ENCODE peak calls at places on chromosomes 1 and 21, in six cellular contexts. One of them, this sample, is unnamed.

GRCh38 chr1:160309183-160309535 is 24.2 kb upstream of the PEX19 start:
- DNase-seq in IMR-90: peak
- DNase-seq in mesenchymal stem cell: no peak
- DNase-seq in H1: no peak
- DNase-seq in trophoblast cell: peak
- DNase-seq in neuronal stem cell: no peak
- DNase-seq in this sample: no peak

GRCh38 chr1:203628185-203628996 is 1.8 kb downstream of the ATP2B4 start:
- DNase-seq in IMR-90: peak
- DNase-seq in mesenchymal stem cell: peak
- DNase-seq in H1: peak
- DNase-seq in trophoblast cell: peak
- DNase-seq in neuronal stem cell: peak
- DNase-seq in this sample: peak

GRCh38 chr1:6144622-6145021 is 35.5 kb downstream of the CHD5 start:
- DNase-seq in IMR-90: no peak
- DNase-seq in mesenchymal stem cell: no peak
- DNase-seq in H1: no peak
- DNase-seq in trophoblast cell: no peak
- DNase-seq in neuronal stem cell: no peak
- DNase-seq in this sample: no peak

GRCh38 chr1:92990828-92991227 is 29.6 kb upstream of the DIPK1A start:
- DNase-seq in IMR-90: no peak
- DNase-seq in mesenchymal stem cell: no peak
- DNase-seq in H1: no peak
- DNase-seq in trophoblast cell: no peak
- DNase-seq in neuronal stem cell: no peak
- DNase-seq in this sample: no peak

GRCh38 chr1:220164116-220164515 is 70.2 kb downstream of the IARS2 start:
- DNase-seq in IMR-90: no peak
- DNase-seq in mesenchymal stem cell: no peak
- DNase-seq in H1: no peak
- DNase-seq in trophoblast cell: no peak
- DNase-seq in neuronal stem cell: no peak
- DNase-seq in this sample: no peak

GRCh38 chr1:6350416-6351088 is 43.0 kb downstream of the ACOT7 start:
- DNase-seq in IMR-90: no peak
- DNase-seq in mesenchymal stem cell: no peak
- DNase-seq in H1: no peak
- DNase-seq in trophoblast cell: no peak
- DNase-seq in neuronal stem cell: no peak
- DNase-seq in this sample: no peak

GRCh38 chr1:183604048-183604808 is 14.0 kb upstream of the NCF2 start:
- DNase-seq in IMR-90: peak
- DNase-seq in mesenchymal stem cell: peak
- DNase-seq in H1: no peak
- DNase-seq in trophoblast cell: no peak
- DNase-seq in neuronal stem cell: no peak
- DNase-seq in this sample: no peak

GRCh38 chr1:41598325-41598724 is 113.8 kb upstream of the EDN2 start:
- DNase-seq in IMR-90: no peak
- DNase-seq in mesenchymal stem cell: no peak
- DNase-seq in H1: no peak
- DNase-seq in trophoblast cell: no peak
- DNase-seq in neuronal stem cell: no peak
- DNase-seq in this sample: no peak

GRCh38 chr1:44707112-44707881 is 23.7 kb downstream of the RNU5D-1 start:
- DNase-seq in IMR-90: peak
- DNase-seq in mesenchymal stem cell: peak
- DNase-seq in H1: no peak
- DNase-seq in trophoblast cell: peak
- DNase-seq in neuronal stem cell: no peak
- DNase-seq in this sample: no peak

GRCh38 chr1:51744506-51745303 is 127.8 kb downstream of the OSBPL9 start:
- DNase-seq in IMR-90: no peak
- DNase-seq in mesenchymal stem cell: no peak
- DNase-seq in H1: no peak
- DNase-seq in trophoblast cell: no peak
- DNase-seq in neuronal stem cell: no peak
- DNase-seq in this sample: no peak

GRCh38 chr1:36115931-36116330 is 9.1 kb downstream of the COL8A2 start:
- DNase-seq in IMR-90: peak
- DNase-seq in mesenchymal stem cell: no peak
- DNase-seq in H1: no peak
- DNase-seq in trophoblast cell: no peak
- DNase-seq in neuronal stem cell: no peak
- DNase-seq in this sample: no peak

GRCh38 chr21:25859264-25859931 is 124.6 kb downstream of the GABPA start:
- DNase-seq in IMR-90: peak
- DNase-seq in mesenchymal stem cell: no peak
- DNase-seq in H1: no peak
- DNase-seq in trophoblast cell: no peak
- DNase-seq in neuronal stem cell: no peak
- DNase-seq in this sample: no peak

GRCh38 chr21:41961282-41961701 is 7.5 kb upstream of the C2CD2 start:
- DNase-seq in IMR-90: peak
- DNase-seq in mesenchymal stem cell: peak
- DNase-seq in H1: no peak
- DNase-seq in trophoblast cell: no peak
- DNase-seq in neuronal stem cell: no peak
- DNase-seq in this sample: no peak

GRCh38 chr1:43441894-43442632 is 11.7 kb downstream of the HYI start:
- DNase-seq in IMR-90: no peak
- DNase-seq in mesenchymal stem cell: no peak
- DNase-seq in H1: no peak
- DNase-seq in trophoblast cell: no peak
- DNase-seq in neuronal stem cell: no peak
- DNase-seq in this sample: peak

GRCh38 chr1:58881471-58881994 is 97.7 kb upstream of the JUN start:
- DNase-seq in IMR-90: peak
- DNase-seq in mesenchymal stem cell: peak
- DNase-seq in H1: no peak
- DNase-seq in trophoblast cell: peak
- DNase-seq in neuronal stem cell: no peak
- DNase-seq in this sample: no peak

GRCh38 chr1:53311104-53311908 is 16.6 kb downstream of the LRP8 start:
- DNase-seq in IMR-90: no peak
- DNase-seq in mesenchymal stem cell: no peak
- DNase-seq in H1: no peak
- DNase-seq in trophoblast cell: no peak
- DNase-seq in neuronal stem cell: no peak
- DNase-seq in this sample: no peak

GRCh38 chr1:64100791-64101190 is 102.6 kb upstream of the UBE2U start:
- DNase-seq in IMR-90: peak
- DNase-seq in mesenchymal stem cell: no peak
- DNase-seq in H1: no peak
- DNase-seq in trophoblast cell: no peak
- DNase-seq in neuronal stem cell: no peak
- DNase-seq in this sample: no peak

GRCh38 chr1:208437416-208437815 is 193.2 kb upstream of the PLXNA2 start:
- DNase-seq in IMR-90: peak
- DNase-seq in mesenchymal stem cell: peak
- DNase-seq in H1: no peak
- DNase-seq in trophoblast cell: no peak
- DNase-seq in neuronal stem cell: no peak
- DNase-seq in this sample: no peak

GRCh38 chr1:200153277-200154055 is 126.0 kb downstream of the NR5A2 start:
- DNase-seq in IMR-90: no peak
- DNase-seq in mesenchymal stem cell: peak
- DNase-seq in H1: no peak
- DNase-seq in trophoblast cell: no peak
- DNase-seq in neuronal stem cell: no peak
- DNase-seq in this sample: no peak

GRCh38 chr1:171680339-171680738 is 27.9 kb upstream of the MYOC start:
- DNase-seq in IMR-90: no peak
- DNase-seq in mesenchymal stem cell: no peak
- DNase-seq in H1: no peak
- DNase-seq in trophoblast cell: peak
- DNase-seq in neuronal stem cell: no peak
- DNase-seq in this sample: no peak

GRCh38 chr1:231666220-231666956 is 39.8 kb downstream of the DISC1 start:
- DNase-seq in IMR-90: peak
- DNase-seq in mesenchymal stem cell: no peak
- DNase-seq in H1: no peak
- DNase-seq in trophoblast cell: no peak
- DNase-seq in neuronal stem cell: no peak
- DNase-seq in this sample: no peak

GRCh38 chr1:106756752-106757151 is 299.7 kb upstream of the PRMT6 start:
- DNase-seq in IMR-90: no peak
- DNase-seq in mesenchymal stem cell: no peak
- DNase-seq in H1: no peak
- DNase-seq in trophoblast cell: no peak
- DNase-seq in neuronal stem cell: no peak
- DNase-seq in this sample: no peak

GRCh38 chr1:22570140-22570909 is 7.0 kb downstream of the EPHA8 start:
- DNase-seq in IMR-90: no peak
- DNase-seq in mesenchymal stem cell: no peak
- DNase-seq in H1: no peak
- DNase-seq in trophoblast cell: no peak
- DNase-seq in neuronal stem cell: no peak
- DNase-seq in this sample: no peak

GRCh38 chr1:245859510-245860114 is 647.5 kb downstream of the SMYD3 start:
- DNase-seq in IMR-90: peak
- DNase-seq in mesenchymal stem cell: peak
- DNase-seq in H1: no peak
- DNase-seq in trophoblast cell: no peak
- DNase-seq in neuronal stem cell: no peak
- DNase-seq in this sample: no peak

GRCh38 chr1:25128168-25128621 is 104.1 kb downstream of the SYF2 start:
- DNase-seq in IMR-90: no peak
- DNase-seq in mesenchymal stem cell: no peak
- DNase-seq in H1: no peak
- DNase-seq in trophoblast cell: no peak
- DNase-seq in neuronal stem cell: no peak
- DNase-seq in this sample: no peak

GRCh38 chr1:25120286-25120685 is 112.0 kb downstream of the SYF2 start:
- DNase-seq in IMR-90: no peak
- DNase-seq in mesenchymal stem cell: no peak
- DNase-seq in H1: no peak
- DNase-seq in trophoblast cell: no peak
- DNase-seq in neuronal stem cell: no peak
- DNase-seq in this sample: no peak

GRCh38 chr1:25122747-25123146 is 109.6 kb downstream of the SYF2 start:
- DNase-seq in IMR-90: no peak
- DNase-seq in mesenchymal stem cell: no peak
- DNase-seq in H1: no peak
- DNase-seq in trophoblast cell: no peak
- DNase-seq in neuronal stem cell: no peak
- DNase-seq in this sample: no peak

GRCh38 chr1:25126568-25126967 is 105.7 kb downstream of the SYF2 start:
- DNase-seq in IMR-90: no peak
- DNase-seq in mesenchymal stem cell: no peak
- DNase-seq in H1: no peak
- DNase-seq in trophoblast cell: no peak
- DNase-seq in neuronal stem cell: no peak
- DNase-seq in this sample: no peak

DNA sequence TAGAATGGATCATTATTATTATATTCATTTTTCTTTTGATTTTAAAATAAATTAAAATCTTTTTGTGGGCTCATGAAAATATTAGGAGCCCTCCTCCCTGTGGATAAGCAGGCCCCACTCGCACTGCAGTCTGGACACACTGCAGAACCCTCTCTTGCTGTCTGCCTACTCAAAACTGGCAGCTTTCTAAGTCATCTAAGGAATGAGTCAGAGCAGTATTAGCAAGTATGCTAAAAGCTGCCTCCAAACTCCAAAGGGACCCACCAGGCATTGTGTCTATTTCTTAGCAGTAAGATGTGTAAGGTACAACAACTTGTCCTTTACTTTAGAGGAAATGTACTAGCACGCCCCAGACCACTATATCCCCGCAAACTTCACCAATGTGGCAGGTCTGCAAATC is 108.8 kb downstream of the SYF2 start:
- DNase-seq in IMR-90: no peak
- DNase-seq in mesenchymal stem cell: no peak
- DNase-seq in H1: no peak
- DNase-seq in trophoblast cell: no peak
- DNase-seq in neuronal stem cell: no peak
- DNase-seq in this sample: no peak
- H3K14ac ChIP-seq in IMR-90: no peak
- H3K14ac ChIP-seq in mesenchymal stem cell: no peak
- H3K14ac ChIP-seq in H1: no peak
- H3K14ac ChIP-seq in trophoblast cell: no peak
- H3K14ac ChIP-seq in neuronal stem cell: no peak
- H3K14ac ChIP-seq in this sample: no peak

DNA sequence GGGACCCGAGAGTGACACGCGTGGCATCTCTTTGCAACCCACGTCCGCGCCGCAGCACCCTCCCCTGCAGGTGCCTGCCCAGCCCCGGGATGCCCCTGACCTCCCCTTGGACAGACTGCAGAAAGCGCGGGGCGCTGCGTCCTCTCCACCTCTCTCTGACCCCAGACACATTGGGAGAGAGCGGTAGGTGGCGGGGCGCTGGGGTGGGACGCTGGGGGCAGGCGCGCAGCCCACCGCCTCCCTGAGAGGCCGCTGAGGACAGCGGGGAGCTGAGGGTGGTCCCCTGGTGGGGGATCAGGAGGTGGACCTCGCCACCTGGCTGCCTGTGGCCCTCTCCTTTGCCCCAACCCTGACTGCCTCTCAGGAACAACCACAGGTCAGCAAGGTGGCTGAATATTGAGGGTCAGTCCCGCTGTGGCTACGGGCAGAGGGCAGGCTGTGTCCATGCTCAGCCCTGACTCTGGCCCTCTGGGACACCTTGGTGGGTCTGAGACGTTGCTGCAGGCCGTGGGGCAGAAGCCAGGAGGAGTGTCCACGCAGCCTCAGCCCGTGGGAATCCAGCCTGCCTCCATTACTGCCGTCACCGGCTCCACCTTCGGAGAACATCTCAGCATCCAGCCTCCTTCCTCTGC is 761 bp upstream of the UBE2J2 start:
- DNase-seq in IMR-90: no peak
- DNase-seq in mesenchymal stem cell: no peak
- DNase-seq in H1: no peak
- DNase-seq in trophoblast cell: no peak
- DNase-seq in neuronal stem cell: no peak
- DNase-seq in this sample: no peak
- H4K8ac ChIP-seq in IMR-90: peak
- H4K8ac ChIP-seq in mesenchymal stem cell: peak
- H4K8ac ChIP-seq in H1: peak
- H4K8ac ChIP-seq in trophoblast cell: peak
- H4K8ac ChIP-seq in neuronal stem cell: peak
- H4K8ac ChIP-seq in this sample: no peak

DNA sequence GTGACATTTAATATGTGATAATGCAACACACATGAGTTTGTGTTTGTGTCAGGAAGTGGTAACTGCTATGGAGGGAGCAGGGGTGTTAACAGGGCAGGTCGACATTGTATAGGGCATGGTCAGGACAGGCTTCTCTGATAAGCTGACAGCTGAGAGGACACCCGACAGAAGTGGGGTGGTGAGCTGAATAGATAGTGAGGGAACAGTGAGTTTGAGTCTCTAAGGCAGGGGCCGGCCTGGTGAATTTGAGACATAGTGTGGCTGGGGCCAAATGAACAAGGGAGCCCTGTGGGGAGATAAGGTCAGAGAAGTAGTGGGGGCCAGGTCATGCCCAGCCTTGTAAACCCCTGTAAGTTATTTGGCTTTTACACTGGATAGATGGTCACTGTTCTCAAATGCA is 217.4 kb upstream of the KIAA0040 start:
- DNase-seq in IMR-90: no peak
- DNase-seq in mesenchymal stem cell: no peak
- DNase-seq in H1: no peak
- DNase-seq in trophoblast cell: no peak
- DNase-seq in neuronal stem cell: no peak
- DNase-seq in this sample: no peak
- H3K14ac ChIP-seq in IMR-90: no peak
- H3K14ac ChIP-seq in mesenchymal stem cell: no peak
- H3K14ac ChIP-seq in H1: no peak
- H3K14ac ChIP-seq in trophoblast cell: no peak
- H3K14ac ChIP-seq in neuronal stem cell: no peak
- H3K14ac ChIP-seq in this sample: no peak

GRCh38 chr1:158150512-158150911 is 30.2 kb upstream of the CD1D start:
- DNase-seq in IMR-90: no peak
- DNase-seq in mesenchymal stem cell: no peak
- DNase-seq in H1: no peak
- DNase-seq in trophoblast cell: peak
- DNase-seq in neuronal stem cell: no peak
- DNase-seq in this sample: no peak
- H4K8ac ChIP-seq in IMR-90: no peak
- H4K8ac ChIP-seq in mesenchymal stem cell: no peak
- H4K8ac ChIP-seq in H1: no peak
- H4K8ac ChIP-seq in trophoblast cell: no peak
- H4K8ac ChIP-seq in neuronal stem cell: no peak
- H4K8ac ChIP-seq in this sample: no peak